ENCODE peak calls at places on chromosomes 11 and 22, in five cellular contexts. One of them, this sample, is unnamed.

GRCh38 chr11:25860677-25861445 is 471.1 kb upstream of the ANO3 start:
- DNase-seq in colonic mucosa: peak
- DNase-seq in fibroblast of mammary gland: peak
- DNase-seq in cardiac fibroblast: peak
- DNase-seq in SK-N-SH: no peak
- DNase-seq in this sample: peak

GRCh38 chr22:21657020-21657360 is 8.8 kb upstream of the PPIL2 start:
- DNase-seq in cardiac fibroblast: no peak
- DNase-seq in SK-N-SH: no peak
- DNase-seq in colonic mucosa: no peak
- DNase-seq in fibroblast of mammary gland: no peak
- DNase-seq in this sample: no peak

GRCh38 chr11:74010306-74010981 is 1.6 kb upstream of the UCP3 start:
- DNase-seq in fibroblast of mammary gland: no peak
- DNase-seq in colonic mucosa: no peak
- DNase-seq in SK-N-SH: no peak
- DNase-seq in cardiac fibroblast: no peak
- DNase-seq in this sample: no peak

GRCh38 chr11:76321820-76322524 is 59.0 kb downstream of the THAP12 start:
- DNase-seq in cardiac fibroblast: no peak
- DNase-seq in SK-N-SH: no peak
- DNase-seq in fibroblast of mammary gland: no peak
- DNase-seq in colonic mucosa: no peak
- DNase-seq in this sample: no peak

GRCh38 chr22:32342977-32343376 is 14.7 kb upstream of the RFPL3 start:
- DNase-seq in cardiac fibroblast: no peak
- DNase-seq in colonic mucosa: no peak
- DNase-seq in fibroblast of mammary gland: no peak
- DNase-seq in SK-N-SH: no peak
- DNase-seq in this sample: no peak

GRCh38 chr11:14783788-14784187 is 108.2 kb downstream of the CYP2R1 start:
- DNase-seq in colonic mucosa: no peak
- DNase-seq in fibroblast of mammary gland: no peak
- DNase-seq in cardiac fibroblast: no peak
- DNase-seq in SK-N-SH: no peak
- DNase-seq in this sample: no peak

GRCh38 chr11:7638710-7639642 is 34.3 kb downstream of the CYB5R2 start:
- DNase-seq in cardiac fibroblast: peak
- DNase-seq in colonic mucosa: no peak
- DNase-seq in SK-N-SH: no peak
- DNase-seq in fibroblast of mammary gland: no peak
- DNase-seq in this sample: no peak

GRCh38 chr11:3903207-3903896 is 47.9 kb downstream of the STIM1 start:
- DNase-seq in colonic mucosa: no peak
- DNase-seq in SK-N-SH: no peak
- DNase-seq in cardiac fibroblast: peak
- DNase-seq in fibroblast of mammary gland: no peak
- DNase-seq in this sample: no peak

GRCh38 chr22:38177044-38177443 is 4.6 kb downstream of the PLA2G6 start:
- DNase-seq in cardiac fibroblast: no peak
- DNase-seq in SK-N-SH: no peak
- DNase-seq in fibroblast of mammary gland: no peak
- DNase-seq in colonic mucosa: no peak
- DNase-seq in this sample: no peak

GRCh38 chr11:8338138-8338537 is 74.5 kb upstream of the LMO1 start:
- DNase-seq in colonic mucosa: peak
- DNase-seq in fibroblast of mammary gland: peak
- DNase-seq in SK-N-SH: peak
- DNase-seq in cardiac fibroblast: peak
- DNase-seq in this sample: peak

GRCh38 chr22:38835888-38836301 is 7.9 kb downstream of the NPTXR start:
- DNase-seq in fibroblast of mammary gland: peak
- DNase-seq in SK-N-SH: no peak
- DNase-seq in cardiac fibroblast: no peak
- DNase-seq in colonic mucosa: no peak
- DNase-seq in this sample: peak

GRCh38 chr22:41976070-41976901 is 7.0 kb downstream of the SEPTIN3 start:
- DNase-seq in colonic mucosa: peak
- DNase-seq in SK-N-SH: peak
- DNase-seq in cardiac fibroblast: no peak
- DNase-seq in fibroblast of mammary gland: no peak
- DNase-seq in this sample: no peak

GRCh38 chr11:18383388-18384156 is 10.8 kb upstream of the LDHA start:
- DNase-seq in SK-N-SH: peak
- DNase-seq in colonic mucosa: peak
- DNase-seq in cardiac fibroblast: peak
- DNase-seq in fibroblast of mammary gland: peak
- DNase-seq in this sample: peak

GRCh38 chr11:1564535-1565172 is 7.4 kb downstream of the DUSP8 start:
- DNase-seq in fibroblast of mammary gland: peak
- DNase-seq in SK-N-SH: peak
- DNase-seq in cardiac fibroblast: peak
- DNase-seq in colonic mucosa: peak
- DNase-seq in this sample: peak

GRCh38 chr11:124867700-124868099 is 2.5 kb downstream of the ROBO3 start:
- DNase-seq in colonic mucosa: no peak
- DNase-seq in fibroblast of mammary gland: peak
- DNase-seq in SK-N-SH: peak
- DNase-seq in cardiac fibroblast: peak
- DNase-seq in this sample: peak

GRCh38 chr11:65662247-65662801 is 392 bp downstream of the RELA start:
- DNase-seq in colonic mucosa: peak
- DNase-seq in cardiac fibroblast: peak
- DNase-seq in fibroblast of mammary gland: peak
- DNase-seq in SK-N-SH: no peak
- DNase-seq in this sample: no peak

GRCh38 chr11:118791015-118791960 is at the start of gene DDX6:
- DNase-seq in SK-N-SH: peak
- DNase-seq in fibroblast of mammary gland: peak
- DNase-seq in cardiac fibroblast: peak
- DNase-seq in colonic mucosa: peak
- DNase-seq in this sample: peak

GRCh38 chr11:27012254-27012921 is 18.5 kb downstream of the FIBIN start:
- DNase-seq in cardiac fibroblast: peak
- DNase-seq in fibroblast of mammary gland: peak
- DNase-seq in colonic mucosa: peak
- DNase-seq in SK-N-SH: peak
- DNase-seq in this sample: peak

GRCh38 chr11:75050516-75050915 is 46.2 kb downstream of the OR2AT4 start:
- DNase-seq in fibroblast of mammary gland: no peak
- DNase-seq in colonic mucosa: no peak
- DNase-seq in cardiac fibroblast: no peak
- DNase-seq in SK-N-SH: no peak
- DNase-seq in this sample: no peak

GRCh38 chr22:40199852-40200251 is 22.1 kb downstream of the TNRC6B start:
- DNase-seq in colonic mucosa: no peak
- DNase-seq in fibroblast of mammary gland: no peak
- DNase-seq in cardiac fibroblast: no peak
- DNase-seq in SK-N-SH: no peak
- DNase-seq in this sample: no peak

GRCh38 chr11:45889966-45890365 is 4.5 kb downstream of the MAPK8IP1 start:
- DNase-seq in SK-N-SH: no peak
- DNase-seq in fibroblast of mammary gland: no peak
- DNase-seq in cardiac fibroblast: no peak
- DNase-seq in colonic mucosa: no peak
- DNase-seq in this sample: no peak
- TF ChIP-seq CTCF in SK-N-SH: no peak
- TF ChIP-seq CTCF in fibroblast of mammary gland: no peak
- TF ChIP-seq CTCF in cardiac fibroblast: no peak
- TF ChIP-seq CTCF in colonic mucosa: no peak
- TF ChIP-seq CTCF in this sample: no peak

GRCh38 chr11:59267738-59268475 is 55.2 kb upstream of the MPEG1 start:
- DNase-seq in SK-N-SH: no peak
- DNase-seq in colonic mucosa: no peak
- DNase-seq in cardiac fibroblast: no peak
- DNase-seq in fibroblast of mammary gland: peak
- DNase-seq in this sample: no peak
- H3K4me3 ChIP-seq in SK-N-SH: no peak
- H3K4me3 ChIP-seq in colonic mucosa: no peak
- H3K4me3 ChIP-seq in cardiac fibroblast: no peak
- H3K4me3 ChIP-seq in fibroblast of mammary gland: no peak
- H3K4me3 ChIP-seq in this sample: no peak

DNA sequence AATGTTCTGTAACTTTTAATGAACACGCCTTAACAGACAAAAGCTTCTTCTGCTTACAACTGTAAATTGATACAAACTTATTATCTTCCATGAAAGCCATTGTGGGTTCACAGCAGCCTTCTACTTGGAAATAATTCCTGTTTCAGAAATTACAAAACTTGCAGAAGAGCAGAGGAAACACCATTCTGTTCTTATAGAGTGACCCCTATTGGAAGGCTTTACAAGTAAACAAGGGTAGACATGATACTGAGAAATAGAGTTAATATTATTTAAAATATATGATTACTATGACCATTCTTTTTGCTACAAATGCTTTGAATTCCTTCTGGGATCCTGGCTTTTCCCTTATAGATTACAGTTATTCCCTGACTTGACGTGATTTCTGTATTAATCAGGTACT is 32.4 kb upstream of the KCNA4 start:
- DNase-seq in SK-N-SH: no peak
- DNase-seq in fibroblast of mammary gland: no peak
- DNase-seq in colonic mucosa: no peak
- DNase-seq in cardiac fibroblast: peak
- DNase-seq in this sample: no peak
- TF ChIP-seq CTCF in SK-N-SH: no peak
- TF ChIP-seq CTCF in fibroblast of mammary gland: no peak
- TF ChIP-seq CTCF in colonic mucosa: no peak
- TF ChIP-seq CTCF in cardiac fibroblast: no peak
- TF ChIP-seq CTCF in this sample: no peak

DNA sequence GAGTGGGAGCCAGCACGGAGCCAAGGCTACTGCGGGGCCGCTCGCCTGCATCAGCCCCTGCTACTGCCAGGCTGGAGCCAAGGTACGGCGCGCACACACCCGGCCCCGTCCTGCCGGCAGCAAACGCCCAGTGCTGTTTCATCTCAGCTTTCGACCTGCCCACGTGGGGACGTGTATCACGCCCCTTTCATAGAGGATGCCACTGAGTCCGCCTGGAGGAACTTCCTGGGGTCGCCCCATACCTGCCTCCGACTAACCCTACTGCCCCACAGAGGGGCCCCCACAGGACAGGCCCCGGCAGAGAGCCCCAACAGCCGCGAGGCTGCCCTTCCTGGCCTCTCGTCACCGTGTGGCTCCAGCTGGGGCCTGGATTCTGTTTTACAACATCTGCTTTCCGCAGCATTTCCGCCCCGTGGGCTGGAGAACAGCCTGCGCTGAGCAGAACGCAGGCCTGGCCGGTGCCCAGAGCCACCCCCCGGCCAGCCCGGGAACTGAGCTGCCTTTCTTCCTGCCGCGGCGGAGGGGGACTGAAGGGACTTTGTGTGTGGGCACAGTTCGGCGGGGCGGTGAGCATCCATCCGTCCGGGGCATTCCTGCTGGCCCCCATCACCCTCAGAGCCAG is 22.9 kb upstream of the ARHGAP8 start:
- DNase-seq in cardiac fibroblast: peak
- DNase-seq in colonic mucosa: no peak
- DNase-seq in fibroblast of mammary gland: peak
- DNase-seq in SK-N-SH: peak
- DNase-seq in this sample: peak
- H3K4me3 ChIP-seq in cardiac fibroblast: no peak
- H3K4me3 ChIP-seq in colonic mucosa: no peak
- H3K4me3 ChIP-seq in fibroblast of mammary gland: no peak
- H3K4me3 ChIP-seq in SK-N-SH: no peak
- H3K4me3 ChIP-seq in this sample: no peak

DNA sequence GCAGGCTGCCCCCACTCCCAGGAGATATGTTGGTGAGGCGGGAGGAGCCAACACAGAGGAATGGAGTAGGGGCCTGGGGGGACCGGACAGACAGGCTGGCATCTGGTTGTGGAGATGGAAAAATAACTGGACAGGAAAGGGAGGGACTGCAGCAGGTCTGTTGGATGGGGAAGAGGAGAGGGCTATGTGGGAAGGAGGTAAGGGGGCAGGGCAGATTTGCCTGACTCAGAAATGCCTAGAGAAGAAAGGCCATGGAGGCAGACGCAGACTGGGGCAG is 160.4 kb downstream of the TRIM29 start:
- DNase-seq in fibroblast of mammary gland: no peak
- DNase-seq in colonic mucosa: no peak
- DNase-seq in SK-N-SH: peak
- DNase-seq in cardiac fibroblast: no peak
- DNase-seq in this sample: no peak
- TF ChIP-seq CTCF in fibroblast of mammary gland: no peak
- TF ChIP-seq CTCF in colonic mucosa: no peak
- TF ChIP-seq CTCF in SK-N-SH: no peak
- TF ChIP-seq CTCF in cardiac fibroblast: no peak
- TF ChIP-seq CTCF in this sample: no peak

DNA sequence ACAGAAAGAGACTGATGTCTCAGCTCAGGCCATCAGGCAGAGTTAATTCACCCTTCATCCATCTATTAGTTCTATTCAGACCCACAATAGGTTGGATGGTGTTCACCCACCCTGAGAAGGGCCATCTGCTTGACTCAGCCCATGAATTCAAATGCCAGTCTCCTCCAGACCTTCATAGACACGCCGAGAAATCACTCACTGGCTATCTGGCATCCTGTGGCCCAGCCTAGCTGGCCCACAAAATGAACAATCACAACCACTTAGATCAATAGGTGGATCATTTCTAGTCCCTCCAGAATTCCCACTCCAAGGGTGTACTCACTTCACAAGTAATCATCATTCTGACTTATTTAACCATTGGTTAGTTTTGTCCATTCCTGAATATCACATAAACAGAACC is 58.2 kb downstream of the MYEOV start:
- DNase-seq in SK-N-SH: no peak
- DNase-seq in colonic mucosa: peak
- DNase-seq in cardiac fibroblast: no peak
- DNase-seq in fibroblast of mammary gland: no peak
- DNase-seq in this sample: no peak
- H3K4me3 ChIP-seq in SK-N-SH: no peak
- H3K4me3 ChIP-seq in colonic mucosa: no peak
- H3K4me3 ChIP-seq in cardiac fibroblast: no peak
- H3K4me3 ChIP-seq in fibroblast of mammary gland: no peak
- H3K4me3 ChIP-seq in this sample: no peak